ENCODE peak calls at places on chromosomes 5 and 9, in ten cellular contexts. A is fibroblast of lung, E is HCT116, G is A673, X is astrocyte, U is PC-9, M is GM23248, P is H1, W is PC-3, B is hepatocyte. H is an unnamed sample.

GRCh38 chr9:128101690-128102089 is 25.8 kb downstream of the PTGES2 start:
- DNase-seq in A (no peak), E (no peak), G (no peak), X (no peak), U (no peak), M (no peak), P (no peak), W (no peak), B (no peak), H (no peak)

GRCh38 chr5:142945845-142946244 is 175.7 kb downstream of the ARHGAP26 start:
- DNase-seq in A (no peak), E (no peak), G (no peak), X (no peak), U (no peak), M (no peak), P (no peak), W (no peak), B (no peak), H (no peak)

GRCh38 chr9:90991953-90992352 is 190.3 kb downstream of the SYK start:
- DNase-seq in A (peak; percentile 50), E (no peak), G (no peak), X (peak; percentile 33), U (no peak), M (peak; percentile 36), P (no peak), W (peak; percentile 58), B (no peak), H (no peak)

GRCh38 chr9:110255417-110256141 is 728 bp downstream of the TXN start:
- DNase-seq in A (peak; percentile 56), E (no peak), G (peak; percentile 34), X (peak; percentile 27), U (peak; percentile 77), M (peak; percentile 85), P (no peak), W (peak; percentile 64), B (peak; percentile 79), H (peak; percentile 50)

GRCh38 chr5:157893611-157894010 is 34.7 kb upstream of the CLINT1 start:
- DNase-seq in A (no peak), E (no peak), G (no peak), X (no peak), U (no peak), M (no peak), P (no peak), W (no peak), B (no peak), H (no peak)

GRCh38 chr9:77497322-77498198 is 150.6 kb downstream of the GNA14 start:
- DNase-seq in A (no peak), E (no peak), G (no peak), X (no peak), U (no peak), M (no peak), P (no peak), W (no peak), B (no peak), H (no peak)

GRCh38 chr5:81579525-81579924 is 171.4 kb downstream of the SSBP2 start:
- DNase-seq in A (no peak), E (no peak), G (peak; percentile 92), X (no peak), U (no peak), M (peak; percentile 23), P (no peak), W (no peak), B (peak; percentile 6), H (no peak)

GRCh38 chr5:148970228-148970627 is 92.6 kb downstream of the SH3TC2 start:
- DNase-seq in A (no peak), E (no peak), G (no peak), X (no peak), U (no peak), M (no peak), P (no peak), W (peak; percentile 84), B (no peak), H (peak; percentile 28)

GRCh38 chr5:177195307-177195952 is 61.9 kb downstream of the NSD1 start:
- DNase-seq in A (peak; percentile 79), E (no peak), G (no peak), X (peak; percentile 74), U (no peak), M (no peak), P (no peak), W (no peak), B (no peak), H (no peak)

GRCh38 chr5:127028822-127029457 is 1.4 kb downstream of the MARCHF3 start:
- DNase-seq in A (peak; percentile 8), E (no peak), G (no peak), X (no peak), U (no peak), M (no peak), P (no peak), W (peak; percentile 32), B (peak; percentile 19), H (no peak)

GRCh38 chr5:172508471-172509404 is 54.4 kb upstream of the SH3PXD2B start:
- DNase-seq in A (no peak), E (no peak), G (no peak), X (no peak), U (no peak), M (no peak), P (no peak), W (no peak), B (no peak), H (no peak)

GRCh38 chr5:602466-603035 is 9.6 kb upstream of the CEP72 start:
- DNase-seq in A (no peak), E (no peak), G (no peak), X (no peak), U (no peak), M (no peak), P (no peak), W (no peak), B (no peak), H (no peak)

GRCh38 chr9:131025953-131026858 is 17.2 kb downstream of the LAMC3 start:
- DNase-seq in A (no peak), E (no peak), G (no peak), X (no peak), U (no peak), M (no peak), P (no peak), W (no peak), B (no peak), H (no peak)
- TF ChIP-seq EZH2 in A (no peak), E (no peak), G (no peak), X (no peak), U (no peak), M (no peak), P (no peak), W (no peak), B (no peak), H (no peak)

DNA sequence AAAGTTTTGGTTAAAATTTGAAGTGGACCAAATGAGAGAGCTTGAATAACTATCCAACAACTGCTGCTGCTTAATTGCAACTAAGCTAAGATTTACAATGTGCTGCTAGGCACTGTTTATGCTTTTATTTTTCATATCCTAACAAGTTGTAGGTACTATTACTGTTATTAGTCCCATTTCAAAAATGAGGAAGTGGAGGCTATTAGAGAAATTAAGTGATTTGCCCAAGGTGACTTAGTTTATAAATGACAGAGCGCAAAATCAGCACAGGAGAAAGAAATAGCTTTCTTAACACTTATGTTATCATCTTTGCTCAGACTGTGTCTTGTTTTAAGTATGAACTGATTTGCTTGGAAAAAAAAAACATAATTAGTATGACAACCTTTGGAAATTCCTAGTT is 23.1 kb downstream of the WDR36 start:
- DNase-seq in A (no peak), E (no peak), G (no peak), X (no peak), U (no peak), M (no peak), P (no peak), W (no peak), B (no peak), H (no peak)
- H3K36me3 ChIP-seq in A (peaks cover 4% of the 10 kb centered on the region), E (peaks cover 32% of the 10 kb centered on the region), G (peaks cover 37% of the 10 kb centered on the region), X (peaks cover 47% of the 10 kb centered on the region), U (peaks cover 13% of the 10 kb centered on the region), M (peaks cover 56% of the 10 kb centered on the region), P (peaks cover 2% of the 10 kb centered on the region), W (peaks cover 59% of the 10 kb centered on the region), B (no peaks in the 10 kb centered on the region), H (peaks cover 32% of the 10 kb centered on the region)

DNA sequence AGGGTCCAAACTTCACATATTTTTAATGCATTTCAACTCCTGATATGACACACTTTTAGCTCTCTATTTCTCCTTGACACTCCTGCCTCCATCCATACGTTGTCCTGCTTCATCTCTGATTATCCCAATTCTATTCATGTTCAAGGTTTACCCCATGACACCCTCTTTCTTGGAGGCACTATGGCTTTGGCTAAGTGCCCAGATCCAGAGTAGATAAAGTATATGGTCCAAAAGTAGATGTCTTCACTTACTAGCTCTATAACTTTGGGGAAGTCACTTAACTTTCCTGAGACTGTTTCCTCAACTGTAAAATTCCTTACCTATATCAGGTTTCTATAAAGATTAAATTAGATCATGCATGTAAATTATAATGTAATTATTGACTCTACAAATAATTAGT is 36.1 kb downstream of the SLC22A5 start:
- DNase-seq in A (no peak), E (no peak), G (no peak), X (no peak), U (no peak), M (no peak), P (no peak), W (no peak), B (no peak), H (no peak)
- TF ChIP-seq EZH2 in A (no peak), E (no peak), G (no peak), X (no peak), U (no peak), M (no peak), P (no peak), W (no peak), B (no peak), H (no peak)

GRCh38 chr9:136518623-136519022 is 27.2 kb downstream of the NOTCH1 start:
- DNase-seq in A (no peak), E (no peak), G (no peak), X (no peak), U (no peak), M (no peak), P (no peak), W (no peak), B (no peak), H (no peak)

GRCh38 chr9:136519263-136520052 is 26.4 kb downstream of the NOTCH1 start:
- DNase-seq in A (no peak), E (no peak), G (no peak), X (no peak), U (no peak), M (no peak), P (no peak), W (no peak), B (no peak), H (no peak)

GRCh38 chr9:136516191-136516654 is 29.6 kb downstream of the NOTCH1 start:
- DNase-seq in A (no peak), E (no peak), G (no peak), X (no peak), U (no peak), M (no peak), P (no peak), W (no peak), B (no peak), H (no peak)

GRCh38 chr9:136517012-136517743 is 28.7 kb downstream of the NOTCH1 start:
- DNase-seq in A (no peak), E (no peak), G (no peak), X (no peak), U (no peak), M (no peak), P (no peak), W (no peak), B (no peak), H (no peak)

DNA sequence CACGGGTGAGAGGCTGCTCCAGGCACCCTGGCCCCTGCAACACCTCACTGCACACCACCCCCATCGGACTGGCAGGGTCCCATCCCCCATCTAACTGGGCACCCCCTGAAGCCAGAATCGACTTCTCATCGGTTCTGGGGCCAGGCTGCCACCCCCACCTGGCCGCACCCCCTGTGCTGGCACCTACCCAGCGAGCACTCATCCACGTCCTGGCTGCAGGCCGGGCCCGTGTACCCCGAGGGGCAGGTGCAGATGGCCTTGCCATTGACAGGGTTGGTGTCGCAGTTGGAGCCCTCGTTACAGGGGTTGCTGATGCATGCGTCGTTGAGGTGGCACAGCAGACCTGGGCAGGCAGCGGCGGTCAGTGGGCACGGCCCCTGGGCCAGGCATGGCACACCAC is 27.9 kb downstream of the NOTCH1 start:
- DNase-seq in A (no peak), E (no peak), G (no peak), X (no peak), U (no peak), M (no peak), P (no peak), W (no peak), B (no peak), H (no peak)
- H3K36me3 ChIP-seq in A (peaks cover 35% of the 10 kb centered on the region), E (peaks cover 2% of the 10 kb centered on the region), G (peaks cover 25% of the 10 kb centered on the region), X (no peaks in the 10 kb centered on the region), U (no peaks in the 10 kb centered on the region), M (no peaks in the 10 kb centered on the region), P (peaks cover 8% of the 10 kb centered on the region), W (peaks cover 2% of the 10 kb centered on the region), B (no peaks in the 10 kb centered on the region), H (no peaks in the 10 kb centered on the region)

H was measured in neural progenitor cell.